ENCODE peak calls at places on chromosomes 11 and 22, in seven cellular contexts. D is IMR-90, O is K562, U is lower lobe of right lung, H is HCT116, I is heart right ventricle, N is AG10803. L is an unnamed sample.
A peak's percentile ranks its signal among the peaks of the same experiment; 100 is the strongest.

GRCh38 chr11:67310246-67311050 is 7.1 kb downstream of the SSH3 start:
- DNase-seq in N (no peak), H (no peak), O (no peak), U (no peak), D (no peak), I (no peak), L (peak; percentile 76)

GRCh38 chr22:31046591-31047226 is 34.4 kb upstream of the SMTN start:
- DNase-seq in O (no peak), N (no peak), I (peak; percentile 93), D (peak; percentile 13), U (peak; percentile 56), H (no peak), L (no peak)

GRCh38 chr11:60168306-60168705 is 14.6 kb downstream of the MS4A6A start:
- DNase-seq in D (no peak), U (no peak), N (no peak), O (no peak), H (no peak), I (no peak), L (peak; percentile 50)

GRCh38 chr11:72551571-72551970 is 117.2 kb upstream of the CLPB start:
- DNase-seq in U (no peak), I (no peak), O (no peak), N (no peak), D (no peak), H (no peak), L (no peak)

GRCh38 chr11:113833151-113833550 is 42.2 kb downstream of the USP28 start:
- DNase-seq in O (no peak), D (no peak), H (no peak), N (no peak), I (no peak), U (no peak), L (no peak)

GRCh38 chr11:33984682-33985389 is 66.7 kb upstream of the CAPRIN1 start:
- DNase-seq in D (no peak), N (no peak), I (no peak), O (peak; percentile 45), U (no peak), H (no peak), L (no peak)

GRCh38 chr11:2215561-2216399 is 44.2 kb upstream of the TH start:
- DNase-seq in H (no peak), N (no peak), U (peak; percentile 35), I (no peak), O (peak; percentile 12), D (no peak), L (no peak)

GRCh38 chr11:9565822-9566560 is 7.5 kb upstream of the WEE1 start:
- DNase-seq in U (no peak), I (peak; percentile 57), D (peak; percentile 100), O (peak; percentile 80), N (peak; percentile 100), H (peak; percentile 100), L (peak; percentile 100)

GRCh38 chr11:2580061-2580421 is 119.8 kb downstream of the KCNQ1OT1 start:
- DNase-seq in U (peak; percentile 19), N (no peak), O (no peak), D (no peak), H (no peak), I (no peak), L (no peak)

GRCh38 chr11:20114588-20114987 is 45.7 kb downstream of the DBX1 start:
- DNase-seq in I (no peak), H (no peak), D (peak; percentile 70), N (no peak), O (no peak), U (no peak), L (no peak)

GRCh38 chr22:20324139-20324516 is 4.3 kb upstream of the DGCR6L start:
- DNase-seq in H (no peak), O (no peak), D (no peak), N (no peak), I (no peak), U (no peak), L (no peak)

GRCh38 chr11:12512132-12512531 is 134.8 kb downstream of the PARVA start:
- DNase-seq in O (no peak), U (no peak), I (no peak), D (no peak), N (no peak), H (no peak), L (no peak)

GRCh38 chr11:60985991-60986915 is 14.8 kb downstream of the CD6 start:
- DNase-seq in N (no peak), D (peak; percentile 46), I (no peak), O (no peak), H (no peak), U (peak; percentile 81), L (peak; percentile 87)

GRCh38 chr22:44379817-44380560 is 67.2 kb upstream of the SHISAL1 start:
- DNase-seq in D (no peak), I (no peak), H (no peak), O (no peak), N (no peak), U (peak; percentile 6), L (no peak)

GRCh38 chr11:89125298-89125697 is 52.4 kb upstream of the TYR start:
- DNase-seq in I (no peak), U (no peak), O (no peak), N (no peak), H (no peak), D (no peak), L (no peak)

GRCh38 chr11:94544832-94545640 is 1.3 kb downstream of the FUT4 start:
- DNase-seq in N (peak; percentile 40), U (peak; percentile 63), D (no peak), I (peak; percentile 11), O (peak; percentile 20), H (no peak), L (peak; percentile 58)

GRCh38 chr11:118065375-118065774 is 11.5 kb upstream of the TMPRSS4 start:
- DNase-seq in I (no peak), N (no peak), D (no peak), U (no peak), H (no peak), O (no peak), L (no peak)

GRCh38 chr11:92380882-92381281 is 156.3 kb downstream of the FAT3 start:
- DNase-seq in H (no peak), D (peak; percentile 77), O (no peak), U (no peak), I (no peak), N (peak; percentile 71), L (peak; percentile 69)

GRCh38 chr11:131584694-131585592 is 214.5 kb downstream of the NTM start:
- DNase-seq in U (no peak), I (no peak), D (no peak), O (peak; percentile 38), N (peak; percentile 23), H (no peak), L (no peak)
- TF ChIP-seq CTCF in U (no peak), I (peak; percentile 15), D (peak; percentile 5), O (peak; percentile 32), N (peak; percentile 33), H (peak; percentile 27), L (no peak)

DNA sequence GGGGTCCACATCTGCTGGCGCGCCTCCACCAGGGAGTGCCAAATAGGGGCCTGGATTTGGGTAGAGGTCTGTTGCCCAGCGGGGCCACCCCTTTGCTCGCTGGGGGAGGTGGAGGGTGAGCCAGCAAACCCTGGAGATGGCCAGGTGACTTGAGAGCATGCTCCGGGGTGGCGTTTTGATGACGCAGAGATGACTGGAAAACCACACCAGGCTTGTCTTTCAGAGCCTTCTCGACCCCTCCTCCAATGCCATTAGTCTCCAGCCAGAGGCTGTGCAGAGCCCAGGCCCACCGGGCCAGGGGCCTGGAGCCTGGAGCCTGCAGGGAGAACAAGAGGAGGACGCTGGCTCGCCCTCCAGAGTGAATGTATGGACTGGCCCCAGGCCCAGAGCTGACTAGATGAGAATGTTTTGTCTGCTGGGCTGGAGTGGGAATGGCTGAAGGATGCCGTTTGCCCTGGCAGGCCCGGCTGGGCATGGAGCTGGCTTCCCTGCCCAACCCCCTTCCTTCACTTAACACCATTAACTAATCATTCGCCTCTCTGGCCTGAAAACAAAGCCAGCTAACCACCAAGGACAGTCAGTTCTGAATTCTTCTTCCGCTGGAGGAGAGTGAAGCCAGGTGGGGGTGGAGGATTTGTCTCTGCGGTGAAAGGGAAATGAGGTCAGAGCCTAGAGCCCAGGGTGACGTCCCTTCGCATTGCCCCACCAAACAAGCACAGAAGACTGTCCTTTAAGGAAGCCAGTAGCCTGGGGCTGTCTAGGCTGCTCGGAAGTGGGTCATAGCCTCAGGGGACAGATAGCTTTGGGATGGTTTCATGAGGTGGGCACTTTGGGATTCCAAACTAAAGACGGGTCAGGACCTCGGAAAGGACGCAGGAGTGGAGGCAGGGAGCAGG is 1.6 kb upstream of the MCAM start:
- DNase-seq in N (peak; percentile 60), D (peak; percentile 81), H (no peak), O (peak; percentile 49), U (no peak), I (peak; percentile 64), L (peak; percentile 86)
- H3K4me3 ChIP-seq in N (no peak overlapping the region), D (no peak overlapping the region), H (no peak overlapping the region), O (peak overlapping the region; percentile 48), U (peak overlapping the region; percentile 6), I (peak overlapping the region; percentile 77), L (no peak overlapping the region)

GRCh38 chr22:46798041-46798365 is 35.6 kb downstream of the TBC1D22A start:
- DNase-seq in H (no peak), N (no peak), U (no peak), I (no peak), D (no peak), O (no peak), L (no peak)

GRCh38 chr22:46795845-46796565 is 33.6 kb downstream of the TBC1D22A start:
- DNase-seq in H (no peak), O (no peak), U (no peak), D (no peak), N (no peak), I (no peak), L (no peak)

GRCh38 chr22:46796566-46797195 is 34.2 kb downstream of the TBC1D22A start:
- DNase-seq in N (no peak), O (no peak), U (no peak), I (no peak), H (no peak), D (no peak), L (no peak)

GRCh38 chr22:46798366-46799057 is 36.1 kb downstream of the TBC1D22A start:
- DNase-seq in I (peak; percentile 56), N (peak; percentile 63), U (peak; percentile 85), D (peak; percentile 66), O (peak; percentile 72), H (peak; percentile 29), L (peak; percentile 73)

DNA sequence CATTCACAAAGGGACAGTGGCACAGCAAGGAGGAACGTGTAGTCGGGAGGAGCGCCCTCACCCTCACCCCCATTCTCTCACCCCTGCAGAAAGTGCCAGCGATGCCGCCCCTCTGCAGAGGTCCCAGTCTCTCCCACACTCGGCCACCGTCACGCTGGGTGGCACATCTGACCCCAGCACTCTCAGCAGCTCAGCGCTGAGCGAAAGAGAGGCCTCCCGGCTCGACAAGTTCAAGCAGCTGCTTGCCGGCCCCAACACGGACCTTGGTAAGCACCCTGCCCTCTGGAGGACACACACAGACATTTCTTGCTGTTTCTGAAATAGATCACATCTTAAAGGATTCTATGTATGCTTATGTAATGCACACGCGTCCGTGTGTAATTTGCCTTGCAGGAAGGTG is 34.9 kb downstream of the TBC1D22A start:
- DNase-seq in U (no peak), D (peak; percentile 55), O (peak; percentile 26), I (no peak), H (no peak), N (peak; percentile 15), L (peak; percentile 72)
- TF ChIP-seq CTCF in U (no peak), D (peak; percentile 36), O (peak; percentile 31), I (no peak), H (peak; percentile 36), N (peak; percentile 23), L (peak; percentile 38)

DNA sequence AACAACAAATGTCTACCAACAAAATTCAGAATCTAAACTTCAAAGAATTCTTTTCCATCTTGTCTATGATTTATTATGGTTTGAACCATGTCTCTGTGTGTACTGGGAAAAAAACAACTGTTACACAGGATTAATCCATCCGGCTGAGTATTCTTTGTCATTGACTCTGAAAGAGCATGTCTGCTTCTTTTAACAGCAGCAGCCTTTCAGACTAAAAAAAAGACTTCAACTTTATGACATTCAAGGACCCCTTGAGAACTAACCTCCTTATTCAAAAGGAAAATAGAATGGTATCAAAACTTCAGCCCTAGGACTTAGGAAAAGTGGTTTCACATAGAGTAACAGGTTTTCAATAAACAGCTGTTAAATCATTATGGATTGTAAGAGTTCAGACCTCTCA is 79.9 kb downstream of the MRTFA start:
- DNase-seq in O (no peak), H (no peak), N (no peak), U (no peak), I (no peak), D (no peak), L (no peak)
- H3K4me3 ChIP-seq in O (no peak overlapping the region), H (no peak overlapping the region), N (no peak overlapping the region), U (no peak overlapping the region), I (no peak overlapping the region), D (no peak overlapping the region), L (no peak overlapping the region)

L was measured in epithelial cell of esophagus.